ENCODE peak calls at places on chromosomes 1 and 21, in ten cellular contexts. B, H, G, I, L, J, P, R, A and M are unnamed samples.

GRCh38 chr1:218499021-218499691 is 154.0 kb downstream of the TGFB2 start:
- DNase-seq in B (peak), H (no peak), G (no peak), I (no peak), L (no peak), J (no peak), P (no peak), R (peak), A (no peak), M (no peak)

GRCh38 chr1:177909416-177909815 is 60.4 kb downstream of the SEC16B start:
- DNase-seq in B (no peak), H (no peak), G (no peak), I (no peak), L (no peak), J (no peak), P (no peak), R (peak), A (no peak), M (no peak)

GRCh38 chr1:50354813-50355212 is 68.4 kb downstream of the DMRTA2 start:
- DNase-seq in B (no peak), H (no peak), G (no peak), I (no peak), L (no peak), J (no peak), P (no peak), R (no peak), A (no peak), M (no peak)

GRCh38 chr1:218412181-218412580 is 67.0 kb downstream of the TGFB2 start:
- DNase-seq in B (peak), H (no peak), G (no peak), I (no peak), L (no peak), J (no peak), P (no peak), R (no peak), A (no peak), M (no peak)

GRCh38 chr21:45786660-45787059 is 143.1 kb downstream of the PCBP3 start:
- DNase-seq in B (no peak), H (no peak), G (no peak), I (no peak), L (no peak), J (no peak), P (no peak), R (no peak), A (no peak), M (no peak)

GRCh38 chr1:66505671-66506392 is 28.1 kb upstream of the SGIP1 start:
- DNase-seq in B (peak), H (no peak), G (no peak), I (no peak), L (no peak), J (no peak), P (no peak), R (no peak), A (no peak), M (no peak)

GRCh38 chr1:183218039-183218618 is 32.1 kb downstream of the LAMC2 start:
- DNase-seq in B (no peak), H (no peak), G (no peak), I (no peak), L (no peak), J (no peak), P (no peak), R (no peak), A (no peak), M (no peak)

GRCh38 chr1:43936470-43937151 is 3.0 kb downstream of the ARTN start:
- DNase-seq in B (peak), H (no peak), G (no peak), I (no peak), L (no peak), J (no peak), P (no peak), R (peak), A (peak), M (no peak)

GRCh38 chr1:31875636-31876236 is 59.9 kb upstream of the SPOCD1 start:
- DNase-seq in B (no peak), H (no peak), G (no peak), I (no peak), L (no peak), J (no peak), P (no peak), R (no peak), A (no peak), M (no peak)

GRCh38 chr1:234900601-234901000 is 228.0 kb downstream of the TOMM20 start:
- DNase-seq in B (no peak), H (no peak), G (no peak), I (no peak), L (no peak), J (no peak), P (no peak), R (no peak), A (no peak), M (no peak)

GRCh38 chr1:208511242-208511860 is 267.2 kb upstream of the PLXNA2 start:
- DNase-seq in B (peak), H (no peak), G (no peak), I (no peak), L (no peak), J (no peak), P (no peak), R (no peak), A (no peak), M (no peak)

GRCh38 chr1:164337885-164338284 is 221.1 kb upstream of the PBX1 start:
- DNase-seq in B (no peak), H (no peak), G (no peak), I (no peak), L (no peak), J (no peak), P (no peak), R (no peak), A (no peak), M (no peak)

GRCh38 chr1:212109713-212110112 is 74.2 kb downstream of the DTL start:
- DNase-seq in B (no peak), H (no peak), G (no peak), I (no peak), L (no peak), J (no peak), P (no peak), R (no peak), A (no peak), M (no peak)